ENCODE peak calls at places on chromosomes 11 and 22, in seven cellular contexts. G is heart right ventricle, O is cardiac muscle cell, B is heart left ventricle, D is Calu3, X is WTC11, Y is PC-3. P is an unnamed sample.

GRCh38 chr11:128210148-128210940 is 377.0 kb downstream of the ETS1 start:
- DNase-seq in G (peak), O (peak), B (no peak), D (peak), X (no peak), Y (peak), P (no peak)

GRCh38 chr11:127055240-127055639 is 54.7 kb upstream of the KIRREL3 start:
- DNase-seq in G (no peak), O (no peak), B (no peak), D (no peak), X (no peak), Y (no peak), P (no peak)

GRCh38 chr11:74321487-74322188 is 10.2 kb upstream of the P4HA3 start:
- DNase-seq in G (peak), O (peak), B (no peak), D (peak), X (peak), Y (peak), P (no peak)

GRCh38 chr11:116070555-116070954 is 566.3 kb upstream of the CADM1 start:
- DNase-seq in G (no peak), O (no peak), B (no peak), D (no peak), X (no peak), Y (no peak), P (no peak)

GRCh38 chr22:24580276-24580675 is 12.6 kb downstream of the LRRC75B start:
- DNase-seq in G (no peak), O (peak), B (no peak), D (no peak), X (no peak), Y (peak), P (no peak)

GRCh38 chr11:129815596-129816461 is at the start of gene TMEM45B:
- DNase-seq in G (no peak), O (peak), B (no peak), D (peak), X (peak), Y (peak), P (no peak)

GRCh38 chr11:102546923-102547471 is 16.4 kb upstream of the MMP7 start:
- DNase-seq in G (no peak), O (no peak), B (no peak), D (peak), X (no peak), Y (peak), P (no peak)

GRCh38 chr11:44758996-44759395 is 32.2 kb downstream of the TSPAN18 start:
- DNase-seq in G (no peak), O (no peak), B (no peak), D (no peak), X (no peak), Y (no peak), P (no peak)

GRCh38 chr11:104338186-104338585 is 174.2 kb upstream of the PDGFD start:
- DNase-seq in G (no peak), O (no peak), B (no peak), D (no peak), X (no peak), Y (no peak), P (no peak)

GRCh38 chr11:104332110-104332509 is 168.2 kb upstream of the PDGFD start:
- DNase-seq in G (no peak), O (no peak), B (no peak), D (no peak), X (peak), Y (peak), P (no peak)

GRCh38 chr11:104329043-104329442 is 165.1 kb upstream of the PDGFD start:
- DNase-seq in G (no peak), O (no peak), B (no peak), D (no peak), X (no peak), Y (no peak), P (no peak)

GRCh38 chr11:104337273-104337672 is 173.3 kb upstream of the PDGFD start:
- DNase-seq in G (no peak), O (no peak), B (no peak), D (no peak), X (no peak), Y (no peak), P (no peak)

DNA sequence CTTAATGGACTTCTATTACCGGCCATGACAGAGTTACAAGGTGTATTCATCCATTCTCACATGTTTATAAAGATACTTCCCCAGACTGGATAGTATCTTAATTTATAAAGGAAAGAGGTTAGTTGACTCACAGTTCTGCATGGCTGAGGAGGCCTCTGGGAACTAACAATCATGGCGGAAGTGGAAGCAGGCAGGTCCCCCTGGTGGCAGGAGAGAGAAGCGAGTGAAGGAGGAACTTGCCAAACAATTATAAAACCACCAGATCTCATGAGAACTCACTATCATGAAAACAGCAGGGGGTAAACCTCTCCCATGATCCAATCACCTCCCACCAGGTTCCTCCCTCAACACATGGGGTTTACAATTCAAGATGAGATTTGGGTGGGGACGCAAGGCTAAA is 170.0 kb upstream of the PDGFD start:
- DNase-seq in G (no peak), O (no peak), B (no peak), D (no peak), X (peak), Y (peak), P (no peak)
- TF ChIP-seq CTCF in G (no peak), O (peak), B (no peak), D (no peak), X (peak), Y (peak), P (no peak)

DNA sequence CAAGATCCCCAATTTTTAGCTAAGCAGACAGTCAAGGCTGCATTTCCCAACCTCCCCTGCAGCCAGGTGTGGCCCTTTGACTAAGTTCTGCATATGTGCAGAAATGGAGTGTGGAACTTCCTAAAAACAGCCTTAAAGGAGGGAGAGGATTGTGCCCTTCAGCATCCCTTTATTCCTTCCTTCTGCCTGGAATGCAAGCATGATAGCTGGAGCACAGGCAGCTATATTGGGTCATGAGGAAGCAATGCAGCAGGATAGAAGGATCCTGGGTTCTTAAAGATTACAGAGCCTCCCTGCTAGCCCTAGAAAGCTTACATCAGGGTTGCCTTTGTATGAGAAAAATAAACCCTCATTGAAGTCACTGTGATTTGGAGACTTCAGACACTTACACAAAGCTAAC is 29.9 kb downstream of the FADD start:
- DNase-seq in G (no peak), O (no peak), B (no peak), D (no peak), X (no peak), Y (no peak), P (no peak)
- TF ChIP-seq CTCF in G (no peak), O (no peak), B (no peak), D (no peak), X (no peak), Y (no peak), P (no peak)

DNA sequence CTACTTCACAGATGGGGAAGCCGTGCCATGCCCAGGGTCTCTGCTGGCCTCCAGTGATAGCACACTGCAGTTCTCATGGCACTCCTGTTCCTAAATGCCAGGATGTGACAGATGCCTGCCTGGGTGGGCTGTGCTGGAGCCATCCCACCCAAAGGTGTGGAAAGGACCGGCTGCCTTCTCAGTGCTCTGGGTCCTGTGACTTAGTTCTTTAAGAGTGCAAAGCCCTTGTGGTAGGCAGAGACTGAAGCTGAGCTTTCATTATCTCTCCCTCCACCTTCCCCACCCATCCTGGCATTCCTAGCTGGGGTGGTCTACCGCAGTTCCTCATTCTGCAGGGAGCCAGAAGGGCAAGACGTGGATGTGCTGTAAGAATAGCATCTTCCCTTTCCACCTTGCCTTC is 150.1 kb downstream of the CEP164 start:
- DNase-seq in G (no peak), O (no peak), B (no peak), D (no peak), X (no peak), Y (no peak), P (no peak)
- TF ChIP-seq CTCF in G (no peak), O (no peak), B (no peak), D (no peak), X (no peak), Y (no peak), P (no peak)

GRCh38 chr22:22788460-22789037 is 99.1 kb upstream of the IGLL5 start:
- DNase-seq in G (no peak), O (no peak), B (no peak), D (no peak), X (no peak), Y (no peak), P (no peak)
- TF ChIP-seq CTCF in G (no peak), O (no peak), B (no peak), D (no peak), X (no peak), Y (peak), P (no peak)

P was measured in omental fat pad.